ENCODE peak calls at places on chromosomes 7 and 10, in five cellular contexts. T is fibroblast of mammary gland, C is GM12864, N is stomach, G is GM20000. S is an unnamed sample.
A peak's percentile ranks its signal among the peaks of the same experiment; 100 is the strongest.

GRCh38 chr10:77889277-77889903 is 37.2 kb downstream of the DLG5 start:
- DNase-seq in T (no peak), C (no peak), N (peak; percentile 89), G (no peak), S (no peak)

GRCh38 chr10:48470115-48470892 is 134.6 kb downstream of the ARHGAP22 start:
- DNase-seq in T (no peak), C (no peak), N (peak; percentile 18), G (no peak), S (no peak)

GRCh38 chr7:148630078-148630477 is 39.5 kb downstream of the C7orf33 start:
- DNase-seq in T (no peak), C (no peak), N (no peak), G (no peak), S (no peak)

GRCh38 chr10:82267960-82268359 is 393.0 kb downstream of the NRG3 start:
- DNase-seq in T (no peak), C (no peak), N (no peak), G (no peak), S (no peak)

GRCh38 chr7:140773104-140773503 is 76.6 kb downstream of the NDUFB2 start:
- DNase-seq in T (no peak), C (no peak), N (no peak), G (no peak), S (no peak)

GRCh38 chr7:158815046-158815445 is 14.3 kb downstream of the ESYT2 start:
- DNase-seq in T (peak; percentile 40), C (no peak), N (no peak), G (no peak), S (no peak)

GRCh38 chr10:78985973-78986372 is 82.8 kb upstream of the ZMIZ1 start:
- DNase-seq in T (no peak), C (no peak), N (no peak), G (no peak), S (no peak)

GRCh38 chr10:35191523-35191922 is 64.9 kb downstream of the CREM start:
- DNase-seq in T (peak; percentile 32), C (no peak), N (no peak), G (no peak), S (no peak)

GRCh38 chr7:47777531-47778152 is 170.6 kb downstream of the PKD1L1 start:
- DNase-seq in T (no peak), C (no peak), N (no peak), G (no peak), S (no peak)

GRCh38 chr7:2613926-2614613 is 17.7 kb upstream of the TTYH3 start:
- DNase-seq in T (peak; percentile 55), C (no peak), N (no peak), G (no peak), S (no peak)

GRCh38 chr7:86966920-86967319 is 92.5 kb downstream of the ELAPOR2 start:
- DNase-seq in T (no peak), C (no peak), N (no peak), G (no peak), S (no peak)

GRCh38 chr7:139767561-139767982 is 10.2 kb downstream of the HIPK2 start:
- DNase-seq in T (peak; percentile 38), C (peak; percentile 68), N (no peak), G (peak; percentile 49), S (peak; percentile 39)

GRCh38 chr10:43816351-43817321 is 168.0 kb upstream of the ZNF32 start:
- DNase-seq in T (peak; percentile 97), C (peak; percentile 36), N (peak; percentile 47), G (peak; percentile 78), S (peak; percentile 59)

GRCh38 chr7:113232885-113233284 is 114.5 kb upstream of the SMIM30 start:
- DNase-seq in T (no peak), C (no peak), N (no peak), G (no peak), S (no peak)

DNA sequence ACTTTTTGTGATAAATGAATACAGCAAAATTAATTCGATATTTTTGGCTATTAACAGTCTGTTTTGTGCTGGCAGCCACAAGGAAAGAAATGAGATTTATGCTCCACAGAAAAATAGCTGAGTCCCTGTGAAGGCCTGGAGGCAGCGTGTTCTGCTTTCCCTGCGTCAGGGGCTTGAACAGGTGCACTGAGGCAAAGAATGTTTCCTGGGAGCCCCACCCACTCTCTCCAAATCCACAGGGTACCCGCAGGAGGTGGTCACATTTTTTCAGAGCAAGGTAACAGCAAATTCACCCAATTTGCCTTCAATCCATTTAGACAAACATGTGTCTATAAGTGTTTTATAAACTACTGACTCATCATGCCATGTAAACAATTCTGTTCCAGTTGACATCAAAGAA is 308.1 kb downstream of the TCERG1L start:
- DNase-seq in T (no peak), C (no peak), N (no peak), G (no peak), S (no peak)
- TF ChIP-seq CTCF in T (no peak), C (no peak), N (no peak), G (no peak), S (no peak)

DNA sequence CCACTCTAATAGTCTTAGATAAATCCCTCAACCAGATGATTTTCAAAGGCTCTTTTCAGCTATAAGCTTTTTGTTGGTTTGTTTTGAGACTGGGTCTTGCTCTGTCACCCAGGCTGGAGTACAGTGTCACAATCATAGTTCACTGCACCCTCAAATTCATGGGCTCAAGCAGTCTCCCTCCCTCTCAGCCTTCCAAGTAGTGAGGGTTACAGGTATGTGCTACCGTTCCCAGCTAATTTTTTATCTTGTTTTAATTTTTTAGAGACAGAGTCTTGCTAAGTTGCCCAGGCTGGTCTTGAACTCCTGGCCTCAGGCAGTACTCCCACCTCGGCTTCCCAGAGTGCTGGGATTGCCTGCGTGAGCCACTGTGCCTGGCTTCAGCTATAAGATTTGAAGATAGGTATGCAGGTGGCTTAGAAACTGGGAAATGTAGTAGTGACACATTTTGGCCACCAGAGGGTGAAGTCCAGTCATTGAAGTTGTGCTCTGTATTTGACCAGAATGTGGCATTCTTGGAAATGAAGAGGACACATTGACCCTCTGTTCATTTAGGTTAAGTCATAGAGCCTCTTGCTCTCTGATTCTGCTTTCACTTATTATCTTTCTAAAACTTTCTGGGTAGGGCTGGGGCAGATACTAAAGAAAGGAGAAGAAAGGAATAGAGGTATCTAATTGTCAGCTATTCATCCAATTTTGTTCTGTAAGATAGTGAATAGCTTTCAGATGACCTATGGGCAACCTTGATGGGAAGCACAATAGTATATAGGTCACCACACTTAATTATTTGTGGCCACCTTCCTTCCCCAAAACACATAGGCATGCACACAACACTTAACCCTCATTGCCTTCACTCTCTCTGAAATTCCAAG is 36.0 kb downstream of the R3HCC1L start:
- DNase-seq in T (peak; percentile 59), C (peak; percentile 26), N (peak; percentile 44), G (peak; percentile 51), S (peak; percentile 33)
- TF ChIP-seq CTCF in T (peak; percentile 85), C (peak; percentile 86), N (no peak), G (no peak), S (peak; percentile 73)

GRCh38 chr7:6559896-6560295 is 8.6 kb upstream of the GRID2IP start:
- DNase-seq in T (no peak), C (no peak), N (no peak), G (no peak), S (no peak)

GRCh38 chr7:6553460-6554044 is 2.3 kb upstream of the GRID2IP start:
- DNase-seq in T (no peak), C (no peak), N (no peak), G (no peak), S (no peak)

GRCh38 chr7:6558837-6559236 is 7.6 kb upstream of the GRID2IP start:
- DNase-seq in T (peak; percentile 53), C (no peak), N (no peak), G (peak; percentile 59), S (peak; percentile 62)

GRCh38 chr7:6554848-6555247 is 3.6 kb upstream of the GRID2IP start:
- DNase-seq in T (no peak), C (no peak), N (no peak), G (no peak), S (no peak)

DNA sequence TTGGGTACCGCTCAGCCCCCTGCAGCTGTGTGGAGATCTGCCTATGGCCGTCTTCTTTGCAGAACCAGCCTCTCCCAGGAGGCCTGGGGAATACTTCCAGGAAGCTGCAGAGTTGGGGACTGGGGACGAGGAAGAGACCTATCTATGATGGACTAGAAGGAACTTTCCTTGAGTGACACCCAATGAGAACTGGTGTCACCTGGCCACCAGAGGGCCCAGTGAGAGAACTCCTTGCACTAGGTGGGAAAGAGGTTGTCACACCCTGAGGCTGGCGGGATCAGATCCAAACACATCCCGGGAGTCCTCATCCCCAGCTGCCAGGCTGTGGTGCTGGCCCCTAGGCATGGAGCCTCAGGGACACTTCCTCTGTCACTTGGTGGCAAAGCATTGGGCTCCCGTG is 4.9 kb upstream of the GRID2IP start:
- DNase-seq in T (no peak), C (no peak), N (peak; percentile 27), G (no peak), S (no peak)
- TF ChIP-seq CTCF in T (no peak), C (peak; percentile 55), N (no peak), G (peak; percentile 6), S (no peak)

GRCh38 chr10:103960103-103960502 is 6.8 kb upstream of the SLK start:
- DNase-seq in T (peak; percentile 73), C (no peak), N (no peak), G (no peak), S (no peak)
- TF ChIP-seq CTCF in T (no peak), C (no peak), N (no peak), G (no peak), S (no peak)

GRCh38 chr10:3068968-3069737 is 1.8 kb downstream of the PFKP start:
- DNase-seq in T (no peak), C (no peak), N (no peak), G (peak; percentile 79), S (peak; percentile 62)
- TF ChIP-seq CTCF in T (no peak), C (peak; percentile 20), N (no peak), G (no peak), S (no peak)

DNA sequence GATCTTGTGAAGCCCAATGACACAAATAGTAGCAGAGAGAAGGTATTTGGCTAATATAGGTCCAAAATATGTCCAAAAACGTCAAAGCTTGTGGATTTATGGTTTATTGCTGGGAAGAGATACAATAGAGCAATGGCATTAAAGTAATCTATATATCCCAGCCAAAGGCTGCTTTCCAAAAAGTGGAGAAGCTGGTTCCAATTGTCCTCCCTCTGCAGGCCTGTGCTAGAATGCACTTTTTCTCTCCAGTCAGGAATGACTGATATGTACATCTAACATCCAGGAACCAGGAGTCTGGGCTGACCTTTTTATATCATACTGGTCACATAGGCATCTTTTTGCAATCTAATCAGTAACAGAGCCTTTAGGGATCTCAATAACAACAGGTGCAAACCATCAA is 167.1 kb upstream of the FAM3C start:
- DNase-seq in T (no peak), C (no peak), N (no peak), G (no peak), S (no peak)
- TF ChIP-seq CTCF in T (peak; percentile 43), C (peak; percentile 26), N (no peak), G (no peak), S (no peak)

GRCh38 chr7:127629268-127629854 is 11.4 kb upstream of the PAX4 start:
- DNase-seq in T (no peak), C (no peak), N (peak; percentile 35), G (no peak), S (peak; percentile 45)
- TF ChIP-seq CTCF in T (peak; percentile 36), C (peak; percentile 75), N (no peak), G (peak; percentile 32), S (peak; percentile 45)

GRCh38 chr7:17530741-17531417 is 232.4 kb downstream of the AHR start:
- DNase-seq in T (peak; percentile 63), C (no peak), N (no peak), G (peak; percentile 30), S (peak; percentile 10)
- TF ChIP-seq CTCF in T (peak; percentile 36), C (peak; percentile 38), N (no peak), G (no peak), S (peak; percentile 21)